ENCODE peak calls at places on chromosomes 11 and 22, in eight cellular contexts. H is midbrain; D is MV-4-11; Y is astrocyte of the spinal cord; N is activated CD4-positive, alpha-beta T cell treated with anti-CD3 and anti-CD28 coated beads, Interleukin-2, amount 50 U/mL, for 24 hours; W is HS-5; F is stimulated activated naive CD4-positive, alpha-beta T cell; B is NCI-H2081. I is an unnamed sample.

GRCh38 chr11:82250047-82250446 is 483.6 kb downstream of the FAM181B start:
- DNase-seq in H (no peak), D (no peak), Y (no peak), N (no peak), W (no peak), F (no peak), B (no peak), I (no peak)

GRCh38 chr11:119797137-119797611 is 68.2 kb upstream of the NECTIN1 start:
- DNase-seq in H (no peak), D (no peak), Y (no peak), N (no peak), W (no peak), F (no peak), B (no peak), I (no peak)

GRCh38 chr11:118652681-118653181 is 26.7 kb downstream of the TREH start:
- DNase-seq in H (no peak), D (no peak), Y (no peak), N (no peak), W (no peak), F (peak; percentile 1), B (peak; percentile 37), I (no peak)

GRCh38 chr11:528166-528814 is 7.1 kb downstream of the HRAS start:
- DNase-seq in H (no peak), D (no peak), Y (no peak), N (no peak), W (no peak), F (no peak), B (no peak), I (no peak)

GRCh38 chr22:29144786-29145160 is 60.9 kb upstream of the EMID1 start:
- DNase-seq in H (no peak), D (no peak), Y (no peak), N (no peak), W (no peak), F (no peak), B (no peak), I (no peak)

GRCh38 chr11:35905901-35906661 is 37.8 kb upstream of the LDLRAD3 start:
- DNase-seq in H (peak; percentile 82), D (no peak), Y (peak; percentile 32), N (no peak), W (no peak), F (no peak), B (no peak), I (no peak)

GRCh38 chr11:18408558-18409242 is 3.4 kb upstream of the LDHC start:
- DNase-seq in H (no peak), D (no peak), Y (peak; percentile 15), N (no peak), W (no peak), F (no peak), B (no peak), I (no peak)

GRCh38 chr22:26585104-26585790 is 4.7 kb downstream of the TPST2 start:
- DNase-seq in H (no peak), D (peak; percentile 39), Y (peak; percentile 79), N (no peak), W (peak; percentile 74), F (no peak), B (no peak), I (peak; percentile 45)

GRCh38 chr22:42978453-42979103 is 36.4 kb downstream of the PACSIN2 start:
- DNase-seq in H (no peak), D (no peak), Y (no peak), N (no peak), W (no peak), F (no peak), B (no peak), I (no peak)

GRCh38 chr11:95975343-95975742 is 51.4 kb upstream of the MTMR2 start:
- DNase-seq in H (no peak), D (no peak), Y (no peak), N (no peak), W (no peak), F (no peak), B (no peak), I (no peak)

GRCh38 chr11:82987997-82988396 is 83.7 kb downstream of the RAB30 start:
- DNase-seq in H (no peak), D (no peak), Y (no peak), N (no peak), W (no peak), F (no peak), B (no peak), I (no peak)

GRCh38 chr11:1302461-1303073 is 6.9 kb downstream of the TOLLIP start:
- DNase-seq in H (no peak), D (no peak), Y (no peak), N (no peak), W (no peak), F (no peak), B (no peak), I (no peak)

GRCh38 chr11:80136991-80137390 is 696.2 kb upstream of the TENM4 start:
- DNase-seq in H (no peak), D (no peak), Y (peak; percentile 6), N (no peak), W (no peak), F (no peak), B (no peak), I (no peak)

GRCh38 chr11:121595717-121596156 is 143.0 kb upstream of the SORL1-AS1 start:
- DNase-seq in H (no peak), D (no peak), Y (peak; percentile 97), N (no peak), W (peak; percentile 94), F (no peak), B (no peak), I (peak; percentile 83)

GRCh38 chr22:42780070-42780540 is 59.4 kb upstream of the A4GALT start:
- DNase-seq in H (peak; percentile 82), D (peak; percentile 89), Y (peak; percentile 95), N (peak; percentile 54), W (peak; percentile 84), F (peak; percentile 67), B (peak; percentile 74), I (peak; percentile 95)

GRCh38 chr22:47069270-47069669 is 306.8 kb downstream of the TBC1D22A start:
- DNase-seq in H (no peak), D (no peak), Y (no peak), N (no peak), W (no peak), F (no peak), B (no peak), I (no peak)

GRCh38 chr11:77884186-77884828 is 63.4 kb downstream of the AAMDC start:
- DNase-seq in H (no peak), D (no peak), Y (peak; percentile 78), N (no peak), W (no peak), F (no peak), B (no peak), I (no peak)

GRCh38 chr22:25101986-25102385 is 97.7 kb upstream of the CRYBB3 start:
- DNase-seq in H (no peak), D (no peak), Y (no peak), N (no peak), W (no peak), F (no peak), B (no peak), I (no peak)

GRCh38 chr11:75233688-75234295 is 6.8 kb upstream of the TPBGL start:
- DNase-seq in H (no peak), D (peak; percentile 50), Y (peak; percentile 47), N (no peak), W (no peak), F (peak; percentile 6), B (no peak), I (peak; percentile 70)

GRCh38 chr11:71414645-71415044 is 33.5 kb downstream of the DHCR7 start:
- DNase-seq in H (no peak), D (no peak), Y (no peak), N (no peak), W (no peak), F (no peak), B (no peak), I (no peak)

GRCh38 chr22:17917490-17917983 is 106.8 kb downstream of the MICAL3 start:
- DNase-seq in H (no peak), D (no peak), Y (no peak), N (no peak), W (no peak), F (no peak), B (no peak), I (no peak)

GRCh38 chr22:21587803-21588611 is 20.5 kb downstream of the UBE2L3 start:
- DNase-seq in H (peak; percentile 54), D (peak; percentile 78), Y (no peak), N (peak; percentile 47), W (no peak), F (no peak), B (no peak), I (no peak)

GRCh38 chr22:30459206-30460052 is 12.4 kb downstream of the SEC14L3 start:
- DNase-seq in H (no peak), D (no peak), Y (peak; percentile 14), N (no peak), W (no peak), F (no peak), B (no peak), I (peak; percentile 42)

GRCh38 chr11:7968686-7969085 is 3.4 kb upstream of the NLRP10 start:
- DNase-seq in H (no peak), D (no peak), Y (no peak), N (no peak), W (no peak), F (no peak), B (no peak), I (no peak)

GRCh38 chr11:35619754-35620640 is 1.7 kb downstream of the FJX1 start:
- DNase-seq in H (peak; percentile 32), D (no peak), Y (peak; percentile 46), N (no peak), W (no peak), F (no peak), B (peak; percentile 67), I (peak; percentile 87)

GRCh38 chr11:11996321-11997174 is 11.9 kb downstream of the DKK3 start:
- DNase-seq in H (no peak), D (no peak), Y (no peak), N (no peak), W (no peak), F (no peak), B (no peak), I (no peak)

GRCh38 chr11:8581300-8581699 is 12.7 kb downstream of the STK33 start:
- DNase-seq in H (no peak), D (no peak), Y (no peak), N (no peak), W (no peak), F (no peak), B (no peak), I (no peak)

GRCh38 chr11:116696381-116696941 is 76.3 kb downstream of the BUD13 start:
- DNase-seq in H (no peak), D (no peak), Y (peak; percentile 31), N (no peak), W (no peak), F (no peak), B (peak; percentile 66), I (no peak)

GRCh38 chr11:61964941-61965282 is 2.5 kb downstream of the FTH1 start:
- DNase-seq in H (no peak), D (no peak), Y (no peak), N (no peak), W (no peak), F (no peak), B (no peak), I (no peak)

GRCh38 chr11:44036811-44037657 is 10.7 kb upstream of the ACCSL start:
- DNase-seq in H (peak; percentile 88), D (peak; percentile 67), Y (peak; percentile 79), N (peak; percentile 4), W (no peak), F (no peak), B (peak; percentile 61), I (peak; percentile 94)

GRCh38 chr11:69394902-69395690 is 86.4 kb upstream of the LINC01488 start:
- DNase-seq in H (no peak), D (peak; percentile 80), Y (no peak), N (no peak), W (no peak), F (no peak), B (no peak), I (peak; percentile 46)

GRCh38 chr11:79694368-79694767 is 253.5 kb upstream of the TENM4 start:
- DNase-seq in H (no peak), D (no peak), Y (no peak), N (no peak), W (no peak), F (no peak), B (no peak), I (no peak)

GRCh38 chr11:12008790-12009616 is 577 bp upstream of the DKK3 start:
- DNase-seq in H (peak; percentile 44), D (no peak), Y (peak; percentile 65), N (no peak), W (no peak), F (no peak), B (no peak), I (no peak)

GRCh38 chr11:126815111-126815510 is 185.5 kb downstream of the KIRREL3 start:
- DNase-seq in H (no peak), D (no peak), Y (peak; percentile 41), N (no peak), W (peak; percentile 26), F (no peak), B (no peak), I (no peak)

I was measured in A673.